ENCODE peak calls at places on chromosome 1, in ten cellular contexts. One of them, this sample, is unnamed. For H3K4me1 and H3K27me3, the result is how much of the 10 kb centered on the place peaks cover.

GRCh38 chr1:214280386-214281029 is 451 bp upstream of the SMYD2 start:
- DNase-seq in H9: peak
- DNase-seq in lower lobe of right lung: peak
- DNase-seq in BE2C: no peak
- DNase-seq in thoracic aorta: no peak
- DNase-seq in lung: peak
- DNase-seq in prostate gland: peak
- DNase-seq in psoas muscle: peak
- DNase-seq in testis: peak
- DNase-seq in SJSA1: peak
- DNase-seq in this sample: no peak

GRCh38 chr1:215082532-215083407 is at the start of gene KCNK2:
- DNase-seq in H9: peak
- DNase-seq in psoas muscle: peak
- DNase-seq in BE2C: peak
- DNase-seq in lower lobe of right lung: no peak
- DNase-seq in lung: no peak
- DNase-seq in thoracic aorta: no peak
- DNase-seq in SJSA1: no peak
- DNase-seq in prostate gland: no peak
- DNase-seq in testis: no peak
- DNase-seq in this sample: no peak

GRCh38 chr1:43831866-43832654 is 101.5 kb upstream of the ARTN start:
- DNase-seq in SJSA1: no peak
- DNase-seq in H9: no peak
- DNase-seq in BE2C: no peak
- DNase-seq in psoas muscle: no peak
- DNase-seq in lower lobe of right lung: no peak
- DNase-seq in thoracic aorta: no peak
- DNase-seq in lung: no peak
- DNase-seq in prostate gland: no peak
- DNase-seq in testis: no peak
- DNase-seq in this sample: no peak

GRCh38 chr1:25698252-25698651 is 81.7 kb downstream of the MAN1C1 start:
- DNase-seq in H9: no peak
- DNase-seq in prostate gland: no peak
- DNase-seq in SJSA1: no peak
- DNase-seq in testis: no peak
- DNase-seq in psoas muscle: no peak
- DNase-seq in lower lobe of right lung: no peak
- DNase-seq in BE2C: no peak
- DNase-seq in thoracic aorta: no peak
- DNase-seq in lung: no peak
- DNase-seq in this sample: no peak

GRCh38 chr1:106681939-106682522 is 374.4 kb upstream of the PRMT6 start:
- DNase-seq in testis: no peak
- DNase-seq in BE2C: no peak
- DNase-seq in lower lobe of right lung: no peak
- DNase-seq in psoas muscle: no peak
- DNase-seq in lung: no peak
- DNase-seq in SJSA1: no peak
- DNase-seq in H9: peak
- DNase-seq in prostate gland: no peak
- DNase-seq in thoracic aorta: no peak
- DNase-seq in this sample: no peak

GRCh38 chr1:50968884-50969610 is 998 bp upstream of the CDKN2C start:
- DNase-seq in lower lobe of right lung: peak
- DNase-seq in SJSA1: no peak
- DNase-seq in psoas muscle: peak
- DNase-seq in H9: peak
- DNase-seq in thoracic aorta: no peak
- DNase-seq in lung: peak
- DNase-seq in testis: peak
- DNase-seq in BE2C: peak
- DNase-seq in prostate gland: peak
- DNase-seq in this sample: peak

GRCh38 chr1:204493145-204493881 is 1.3 kb downstream of the PIK3C2B start:
- DNase-seq in SJSA1: no peak
- DNase-seq in lung: peak
- DNase-seq in BE2C: peak
- DNase-seq in lower lobe of right lung: peak
- DNase-seq in H9: no peak
- DNase-seq in psoas muscle: peak
- DNase-seq in thoracic aorta: no peak
- DNase-seq in prostate gland: peak
- DNase-seq in testis: peak
- DNase-seq in this sample: no peak

GRCh38 chr1:150535511-150536281 is 13.5 kb upstream of the ADAMTSL4 start:
- DNase-seq in psoas muscle: peak
- DNase-seq in lung: no peak
- DNase-seq in lower lobe of right lung: no peak
- DNase-seq in prostate gland: no peak
- DNase-seq in SJSA1: no peak
- DNase-seq in BE2C: no peak
- DNase-seq in H9: peak
- DNase-seq in testis: no peak
- DNase-seq in thoracic aorta: no peak
- DNase-seq in this sample: no peak

GRCh38 chr1:200887772-200888348 is 6.8 kb upstream of the INAVA start:
- DNase-seq in thoracic aorta: no peak
- DNase-seq in H9: no peak
- DNase-seq in lung: no peak
- DNase-seq in psoas muscle: no peak
- DNase-seq in testis: no peak
- DNase-seq in SJSA1: no peak
- DNase-seq in prostate gland: no peak
- DNase-seq in lower lobe of right lung: no peak
- DNase-seq in BE2C: no peak
- DNase-seq in this sample: no peak

GRCh38 chr1:200890818-200891773 is 3.6 kb upstream of the INAVA start:
- DNase-seq in thoracic aorta: no peak
- DNase-seq in psoas muscle: no peak
- DNase-seq in BE2C: peak
- DNase-seq in lower lobe of right lung: no peak
- DNase-seq in SJSA1: peak
- DNase-seq in lung: no peak
- DNase-seq in prostate gland: peak
- DNase-seq in H9: peak
- DNase-seq in testis: no peak
- DNase-seq in this sample: peak

GRCh38 chr1:200890027-200890426 is 4.7 kb upstream of the INAVA start:
- DNase-seq in SJSA1: no peak
- DNase-seq in lower lobe of right lung: no peak
- DNase-seq in thoracic aorta: no peak
- DNase-seq in H9: no peak
- DNase-seq in lung: no peak
- DNase-seq in prostate gland: no peak
- DNase-seq in psoas muscle: no peak
- DNase-seq in BE2C: no peak
- DNase-seq in testis: no peak
- DNase-seq in this sample: no peak

GRCh38 chr1:200888349-200888838 is 6.3 kb upstream of the INAVA start:
- DNase-seq in thoracic aorta: no peak
- DNase-seq in SJSA1: no peak
- DNase-seq in BE2C: no peak
- DNase-seq in lung: no peak
- DNase-seq in prostate gland: no peak
- DNase-seq in lower lobe of right lung: no peak
- DNase-seq in psoas muscle: no peak
- DNase-seq in H9: peak
- DNase-seq in testis: no peak
- DNase-seq in this sample: no peak

DNA sequence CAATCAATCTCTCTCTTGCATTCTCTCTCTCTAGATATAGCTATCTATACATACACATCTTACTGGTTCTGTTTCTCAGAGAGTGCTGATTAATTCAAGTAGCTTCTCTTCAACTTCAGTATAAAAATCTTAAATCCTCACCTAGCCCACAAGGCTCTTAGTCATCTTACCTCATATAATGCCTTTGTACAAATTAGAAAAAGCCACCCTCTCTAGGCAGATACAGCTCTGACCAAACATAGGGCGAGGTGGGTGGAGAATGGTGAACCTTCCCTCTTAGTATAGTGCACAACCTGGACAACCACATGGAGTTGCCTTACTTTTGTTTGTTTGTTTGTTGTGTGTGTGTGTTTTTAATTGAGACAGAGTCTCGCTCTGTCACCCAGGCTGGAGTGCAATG is 5.1 kb upstream of the INAVA start:
- DNase-seq in BE2C: no peak
- DNase-seq in H9: no peak
- DNase-seq in psoas muscle: no peak
- DNase-seq in lower lobe of right lung: no peak
- DNase-seq in prostate gland: no peak
- DNase-seq in thoracic aorta: no peak
- DNase-seq in testis: no peak
- DNase-seq in SJSA1: no peak
- DNase-seq in lung: no peak
- DNase-seq in this sample: no peak
- H3K4me1 ChIP-seq in BE2C: under half
- H3K4me1 ChIP-seq in H9: under half
- H3K4me1 ChIP-seq in psoas muscle: under half
- H3K4me1 ChIP-seq in lower lobe of right lung: under half
- H3K4me1 ChIP-seq in prostate gland: under half
- H3K4me1 ChIP-seq in thoracic aorta: under half
- H3K4me1 ChIP-seq in testis: under half
- H3K4me1 ChIP-seq in SJSA1: under half
- H3K4me1 ChIP-seq in lung: under half
- H3K4me1 ChIP-seq in this sample: under half

GRCh38 chr1:200038987-200039848 is 11.7 kb downstream of the NR5A2 start:
- DNase-seq in H9: peak
- DNase-seq in lung: peak
- DNase-seq in BE2C: no peak
- DNase-seq in SJSA1: peak
- DNase-seq in lower lobe of right lung: no peak
- DNase-seq in thoracic aorta: no peak
- DNase-seq in prostate gland: no peak
- DNase-seq in testis: no peak
- DNase-seq in psoas muscle: no peak
- DNase-seq in this sample: no peak

GRCh38 chr1:200042119-200042436 is 14.6 kb downstream of the NR5A2 start:
- DNase-seq in thoracic aorta: no peak
- DNase-seq in H9: peak
- DNase-seq in psoas muscle: no peak
- DNase-seq in prostate gland: no peak
- DNase-seq in SJSA1: no peak
- DNase-seq in lung: no peak
- DNase-seq in testis: no peak
- DNase-seq in BE2C: no peak
- DNase-seq in lower lobe of right lung: no peak
- DNase-seq in this sample: no peak

GRCh38 chr1:200041337-200042118 is 14.0 kb downstream of the NR5A2 start:
- DNase-seq in thoracic aorta: no peak
- DNase-seq in psoas muscle: no peak
- DNase-seq in testis: no peak
- DNase-seq in lower lobe of right lung: no peak
- DNase-seq in prostate gland: no peak
- DNase-seq in SJSA1: no peak
- DNase-seq in BE2C: no peak
- DNase-seq in lung: no peak
- DNase-seq in H9: peak
- DNase-seq in this sample: no peak

GRCh38 chr1:200039849-200040479 is 12.5 kb downstream of the NR5A2 start:
- DNase-seq in thoracic aorta: no peak
- DNase-seq in SJSA1: no peak
- DNase-seq in psoas muscle: no peak
- DNase-seq in lung: no peak
- DNase-seq in testis: no peak
- DNase-seq in prostate gland: no peak
- DNase-seq in H9: no peak
- DNase-seq in BE2C: no peak
- DNase-seq in lower lobe of right lung: no peak
- DNase-seq in this sample: no peak

DNA sequence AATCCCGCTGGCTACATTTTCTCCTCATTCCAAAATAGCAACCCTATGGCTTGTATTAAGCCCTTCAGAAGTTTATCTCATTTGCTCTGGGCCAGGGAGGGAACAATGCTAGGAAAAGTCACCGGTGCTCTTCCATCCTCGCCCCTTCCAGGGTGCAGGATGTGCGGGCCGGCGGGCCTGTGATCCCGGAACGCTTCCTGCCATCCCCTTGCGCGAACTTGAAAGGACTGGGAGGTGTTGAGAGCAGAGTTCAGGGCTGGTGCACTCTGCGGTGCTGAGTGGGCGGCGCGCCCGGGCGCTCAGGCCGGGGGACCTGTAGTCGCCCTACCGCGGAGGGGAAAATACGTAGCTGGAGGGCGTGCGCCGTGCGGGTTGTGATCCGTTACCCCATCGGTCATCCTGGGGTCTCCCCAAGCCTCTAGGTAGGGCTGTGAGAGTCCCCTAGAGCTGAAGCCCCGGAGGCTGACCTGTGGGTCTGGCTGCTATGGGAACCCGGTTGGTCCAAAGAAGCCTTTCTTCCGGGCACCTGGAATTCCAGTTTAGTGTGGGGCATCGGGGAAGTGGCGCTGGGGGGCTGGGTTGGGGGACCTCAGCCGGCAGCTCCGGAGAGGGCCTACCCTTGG is 13.1 kb downstream of the NR5A2 start:
- DNase-seq in prostate gland: no peak
- DNase-seq in BE2C: no peak
- DNase-seq in H9: peak
- DNase-seq in lower lobe of right lung: no peak
- DNase-seq in SJSA1: no peak
- DNase-seq in thoracic aorta: no peak
- DNase-seq in lung: no peak
- DNase-seq in testis: no peak
- DNase-seq in psoas muscle: no peak
- DNase-seq in this sample: no peak
- H3K27me3 ChIP-seq in prostate gland: under half
- H3K27me3 ChIP-seq in BE2C: half or more
- H3K27me3 ChIP-seq in H9: under half
- H3K27me3 ChIP-seq in lower lobe of right lung: half or more
- H3K27me3 ChIP-seq in SJSA1: half or more
- H3K27me3 ChIP-seq in thoracic aorta: under half
- H3K27me3 ChIP-seq in lung: under half
- H3K27me3 ChIP-seq in testis: under half
- H3K27me3 ChIP-seq in psoas muscle: half or more
- H3K27me3 ChIP-seq in this sample: under half

GRCh38 chr1:19079983-19080472 is 123.6 kb upstream of the IFFO2 start:
- DNase-seq in lower lobe of right lung: no peak
- DNase-seq in SJSA1: no peak
- DNase-seq in prostate gland: peak
- DNase-seq in lung: no peak
- DNase-seq in testis: no peak
- DNase-seq in thoracic aorta: no peak
- DNase-seq in BE2C: no peak
- DNase-seq in psoas muscle: no peak
- DNase-seq in H9: no peak
- DNase-seq in this sample: no peak

GRCh38 chr1:19078503-19078902 is 122.0 kb upstream of the IFFO2 start:
- DNase-seq in testis: no peak
- DNase-seq in H9: no peak
- DNase-seq in BE2C: no peak
- DNase-seq in lower lobe of right lung: no peak
- DNase-seq in psoas muscle: no peak
- DNase-seq in prostate gland: no peak
- DNase-seq in lung: no peak
- DNase-seq in thoracic aorta: no peak
- DNase-seq in SJSA1: no peak
- DNase-seq in this sample: no peak

GRCh38 chr1:19081218-19081893 is 124.9 kb upstream of the IFFO2 start:
- DNase-seq in H9: no peak
- DNase-seq in testis: peak
- DNase-seq in SJSA1: no peak
- DNase-seq in psoas muscle: peak
- DNase-seq in lung: peak
- DNase-seq in prostate gland: no peak
- DNase-seq in BE2C: no peak
- DNase-seq in thoracic aorta: no peak
- DNase-seq in lower lobe of right lung: no peak
- DNase-seq in this sample: no peak

GRCh38 chr1:19080715-19081114 is 124.2 kb upstream of the IFFO2 start:
- DNase-seq in BE2C: no peak
- DNase-seq in thoracic aorta: no peak
- DNase-seq in psoas muscle: no peak
- DNase-seq in H9: no peak
- DNase-seq in SJSA1: peak
- DNase-seq in prostate gland: no peak
- DNase-seq in lower lobe of right lung: no peak
- DNase-seq in testis: no peak
- DNase-seq in lung: no peak
- DNase-seq in this sample: no peak

DNA sequence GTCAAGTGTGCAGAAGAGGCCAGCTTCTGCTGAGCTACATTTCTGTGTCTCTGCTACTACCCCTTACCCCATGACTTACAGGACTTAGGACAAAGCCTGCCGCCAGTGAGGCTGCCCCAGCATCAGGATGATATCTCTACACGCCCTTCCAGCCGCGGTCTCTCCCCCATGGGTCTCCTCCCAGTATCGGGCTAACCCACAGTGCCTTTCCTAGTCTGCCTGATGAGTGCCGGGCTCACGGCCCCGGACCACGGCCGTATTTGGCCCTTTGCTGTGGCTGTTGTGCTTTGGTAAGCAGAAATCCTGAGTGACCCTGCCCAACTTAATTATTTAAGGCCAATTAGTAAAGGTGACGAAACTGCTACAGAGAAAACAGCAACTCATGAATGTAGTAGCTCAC is 123.1 kb upstream of the IFFO2 start:
- DNase-seq in lung: no peak
- DNase-seq in prostate gland: no peak
- DNase-seq in lower lobe of right lung: no peak
- DNase-seq in H9: no peak
- DNase-seq in BE2C: no peak
- DNase-seq in thoracic aorta: no peak
- DNase-seq in SJSA1: no peak
- DNase-seq in testis: no peak
- DNase-seq in psoas muscle: no peak
- DNase-seq in this sample: no peak
- H3K4me1 ChIP-seq in lung: under half
- H3K4me1 ChIP-seq in prostate gland: under half
- H3K4me1 ChIP-seq in lower lobe of right lung: under half
- H3K4me1 ChIP-seq in H9: under half
- H3K4me1 ChIP-seq in BE2C: under half
- H3K4me1 ChIP-seq in thoracic aorta: under half
- H3K4me1 ChIP-seq in SJSA1: under half
- H3K4me1 ChIP-seq in testis: under half
- H3K4me1 ChIP-seq in psoas muscle: under half
- H3K4me1 ChIP-seq in this sample: under half

GRCh38 chr1:109250454-109251276 is 1.3 kb downstream of the CELSR2 start:
- DNase-seq in H9: no peak
- DNase-seq in testis: no peak
- DNase-seq in lower lobe of right lung: no peak
- DNase-seq in psoas muscle: no peak
- DNase-seq in prostate gland: no peak
- DNase-seq in thoracic aorta: no peak
- DNase-seq in BE2C: no peak
- DNase-seq in SJSA1: no peak
- DNase-seq in lung: no peak
- DNase-seq in this sample: no peak

GRCh38 chr1:109251277-109252166 is 2.2 kb downstream of the CELSR2 start:
- DNase-seq in psoas muscle: no peak
- DNase-seq in lung: no peak
- DNase-seq in prostate gland: no peak
- DNase-seq in SJSA1: no peak
- DNase-seq in lower lobe of right lung: no peak
- DNase-seq in H9: no peak
- DNase-seq in thoracic aorta: no peak
- DNase-seq in testis: no peak
- DNase-seq in BE2C: peak
- DNase-seq in this sample: no peak

GRCh38 chr1:109252893-109253802 is 3.8 kb downstream of the CELSR2 start:
- DNase-seq in lower lobe of right lung: no peak
- DNase-seq in H9: no peak
- DNase-seq in testis: peak
- DNase-seq in SJSA1: no peak
- DNase-seq in prostate gland: peak
- DNase-seq in lung: no peak
- DNase-seq in BE2C: peak
- DNase-seq in thoracic aorta: no peak
- DNase-seq in psoas muscle: no peak
- DNase-seq in this sample: no peak

GRCh38 chr1:109253803-109254620 is 4.7 kb downstream of the CELSR2 start:
- DNase-seq in testis: peak
- DNase-seq in H9: no peak
- DNase-seq in lower lobe of right lung: no peak
- DNase-seq in SJSA1: no peak
- DNase-seq in thoracic aorta: no peak
- DNase-seq in prostate gland: no peak
- DNase-seq in psoas muscle: no peak
- DNase-seq in lung: no peak
- DNase-seq in BE2C: peak
- DNase-seq in this sample: no peak

DNA sequence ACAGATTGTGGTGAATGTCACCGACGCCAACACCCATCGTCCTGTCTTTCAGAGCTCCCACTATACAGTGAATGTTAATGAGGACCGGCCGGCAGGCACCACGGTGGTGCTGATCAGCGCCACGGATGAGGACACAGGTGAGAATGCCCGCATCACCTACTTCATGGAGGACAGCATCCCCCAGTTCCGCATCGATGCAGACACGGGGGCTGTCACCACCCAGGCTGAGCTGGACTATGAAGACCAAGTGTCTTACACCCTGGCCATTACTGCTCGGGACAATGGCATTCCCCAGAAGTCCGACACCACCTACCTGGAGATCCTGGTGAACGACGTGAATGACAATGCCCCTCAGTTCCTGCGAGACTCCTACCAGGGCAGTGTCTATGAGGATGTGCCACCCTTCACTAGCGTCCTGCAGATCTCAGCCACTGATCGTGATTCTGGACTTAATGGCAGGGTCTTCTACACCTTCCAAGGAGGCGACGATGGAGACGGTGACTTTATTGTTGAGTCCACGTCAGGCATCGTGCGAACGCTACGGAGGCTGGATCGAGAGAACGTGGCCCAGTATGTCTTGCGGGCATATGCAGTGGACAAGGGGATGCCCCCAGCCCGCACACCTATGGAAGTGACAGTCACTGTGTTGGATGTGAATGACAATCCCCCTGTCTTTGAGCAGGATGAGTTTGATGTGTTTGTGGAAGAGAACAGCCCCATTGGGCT is 3.0 kb downstream of the CELSR2 start:
- DNase-seq in BE2C: no peak
- DNase-seq in lower lobe of right lung: no peak
- DNase-seq in lung: no peak
- DNase-seq in SJSA1: no peak
- DNase-seq in psoas muscle: no peak
- DNase-seq in H9: no peak
- DNase-seq in prostate gland: no peak
- DNase-seq in thoracic aorta: no peak
- DNase-seq in testis: no peak
- DNase-seq in this sample: no peak
- H3K27me3 ChIP-seq in BE2C: under half
- H3K27me3 ChIP-seq in lower lobe of right lung: under half
- H3K27me3 ChIP-seq in lung: under half
- H3K27me3 ChIP-seq in SJSA1: under half
- H3K27me3 ChIP-seq in psoas muscle: under half
- H3K27me3 ChIP-seq in H9: under half
- H3K27me3 ChIP-seq in prostate gland: under half
- H3K27me3 ChIP-seq in thoracic aorta: under half
- H3K27me3 ChIP-seq in testis: under half
- H3K27me3 ChIP-seq in this sample: under half

This sample was measured in naive thymus-derived CD4-positive, alpha-beta T cell.